ENCODE peak calls at places on chromosomes 16 and 17, in seven cellular contexts. M is suprapubic skin; F is HFF-Myc; A is GM04504; J is A549; X is activated CD4-positive, alpha-beta T cell treated with anti-CD3 and anti-CD28 coated beads, Interleukin-2, amount 10 ng/mL, durations not matched to agents 7 days and 5 days; D is SK-MEL-5. W is an unnamed sample.

GRCh38 chr17:72852267-72852945 is 240.1 kb downstream of the SLC39A11 start:
- DNase-seq in A (no peak), J (peak), M (no peak), X (no peak), D (no peak), F (no peak), W (no peak)

GRCh38 chr16:82653550-82654511 is 27.1 kb downstream of the CDH13 start:
- DNase-seq in F (peak), A (peak), J (peak), D (peak), X (peak), M (no peak), W (peak)

GRCh38 chr16:86241681-86242080 is 268.6 kb upstream of the FOXF1 start:
- DNase-seq in X (no peak), F (no peak), D (no peak), A (no peak), J (no peak), M (peak), W (no peak)

GRCh38 chr17:17935321-17936271 is 36.6 kb downstream of the TOM1L2 start:
- DNase-seq in X (no peak), D (no peak), M (no peak), F (no peak), A (peak), J (peak), W (peak)

GRCh38 chr16:71520550-71520949 is 5.7 kb upstream of the CHST4 start:
- DNase-seq in A (no peak), D (no peak), M (no peak), X (no peak), J (no peak), F (no peak), W (no peak)

GRCh38 chr17:59506907-59507726 is 58.3 kb upstream of the DHX40 start:
- DNase-seq in M (no peak), A (peak), X (no peak), D (peak), J (no peak), F (no peak), W (peak)

GRCh38 chr16:31107465-31107867 is 720 bp upstream of the BCKDK start:
- DNase-seq in A (no peak), J (no peak), X (no peak), M (no peak), F (no peak), D (no peak), W (no peak)

GRCh38 chr17:80261159-80261894 is 675 bp downstream of the RNF213 start:
- DNase-seq in F (peak), D (peak), J (peak), X (peak), A (peak), M (no peak), W (peak)

GRCh38 chr16:83574388-83574787 is 233.4 kb upstream of the HSBP1 start:
- DNase-seq in D (no peak), A (peak), M (no peak), X (no peak), F (no peak), J (no peak), W (no peak)

GRCh38 chr17:44502598-44503079 is 567 bp downstream of the GPATCH8 start:
- DNase-seq in X (no peak), D (peak), M (peak), F (no peak), A (no peak), J (peak), W (no peak)

GRCh38 chr16:502179-502943 is 25.2 kb upstream of the CAPN15 start:
- DNase-seq in D (no peak), J (no peak), X (no peak), F (no peak), A (no peak), M (no peak), W (no peak)

GRCh38 chr17:29051194-29051593 is 8.3 kb downstream of the PIPOX start:
- DNase-seq in D (no peak), A (no peak), X (no peak), J (no peak), M (no peak), F (no peak), W (no peak)

GRCh38 chr16:2026461-2027023 is at the start of gene NHERF2:
- DNase-seq in X (no peak), M (no peak), A (no peak), J (no peak), F (no peak), D (peak), W (no peak)

GRCh38 chr16:72689851-72690250 is 358.1 kb downstream of the ZFHX3 start:
- DNase-seq in D (no peak), F (no peak), J (no peak), M (no peak), A (no peak), X (no peak), W (no peak)

GRCh38 chr17:50414808-50415207 is 11.2 kb upstream of the ACSF2 start:
- DNase-seq in X (no peak), D (no peak), M (no peak), F (no peak), A (no peak), J (no peak), W (no peak)

GRCh38 chr17:5785867-5786509 is 201.7 kb upstream of the NLRP1 start:
- DNase-seq in A (peak), F (no peak), J (no peak), M (no peak), X (no peak), D (no peak), W (no peak)

GRCh38 chr17:9237053-9237410 is 215.7 kb downstream of the NTN1 start:
- DNase-seq in F (no peak), X (no peak), D (no peak), M (no peak), J (no peak), A (no peak), W (no peak)

GRCh38 chr17:65389426-65389825 is 172.0 kb downstream of the AXIN2 start:
- DNase-seq in F (peak), J (no peak), A (peak), X (no peak), D (no peak), M (no peak), W (no peak)

GRCh38 chr17:59763861-59764260 is 56.4 kb downstream of the VMP1 start:
- DNase-seq in M (no peak), X (no peak), F (no peak), A (no peak), D (no peak), J (peak), W (no peak)

GRCh38 chr17:50445730-50446305 is 19.8 kb downstream of the ACSF2 start:
- DNase-seq in X (no peak), D (no peak), F (no peak), M (no peak), A (no peak), J (no peak), W (no peak)

GRCh38 chr16:57061084-57061905 is 31.1 kb upstream of the CPNE2 start:
- DNase-seq in M (peak), F (peak), A (peak), D (peak), X (no peak), J (no peak), W (peak)

GRCh38 chr16:84603115-84603816 is 14.6 kb downstream of the COTL1 start:
- DNase-seq in M (peak), J (peak), A (peak), F (peak), D (peak), X (no peak), W (no peak)

GRCh38 chr17:29844339-29845048 is 85.5 kb downstream of the SSH2 start:
- DNase-seq in D (peak), A (no peak), M (no peak), F (no peak), J (no peak), X (no peak), W (no peak)

GRCh38 chr17:79991924-79992656 is 43.6 kb downstream of the TBC1D16 start:
- DNase-seq in D (peak), A (no peak), M (no peak), J (peak), X (no peak), F (no peak), W (no peak)

GRCh38 chr16:86934581-86935322 is 356.4 kb downstream of the FOXL1 start:
- DNase-seq in A (no peak), D (no peak), F (no peak), M (no peak), J (no peak), X (no peak), W (no peak)

GRCh38 chr16:50099957-50100648 is 34.3 kb downstream of the HEATR3 start:
- DNase-seq in F (no peak), A (no peak), D (peak), J (no peak), X (no peak), M (no peak), W (peak)

GRCh38 chr17:7839199-7839889 is 5.3 kb downstream of the KDM6B start:
- DNase-seq in M (no peak), X (no peak), A (no peak), F (no peak), J (no peak), D (no peak), W (no peak)

GRCh38 chr16:17606460-17606859 is 135.7 kb upstream of the XYLT1 start:
- DNase-seq in M (no peak), D (no peak), J (no peak), A (no peak), F (no peak), X (no peak), W (no peak)

GRCh38 chr17:17235212-17236174 is 1.5 kb downstream of the FLCN start:
- DNase-seq in D (no peak), M (no peak), A (peak), X (no peak), J (no peak), F (no peak), W (no peak)

GRCh38 chr17:145671-146541 is 8.5 kb downstream of the SCGB1C2 start:
- DNase-seq in F (no peak), X (peak), D (no peak), J (no peak), A (no peak), M (peak), W (no peak)

GRCh38 chr17:1008008-1008761 is 11.3 kb downstream of the TIMM22 start:
- DNase-seq in J (no peak), F (no peak), X (no peak), D (no peak), A (no peak), M (no peak), W (no peak)

GRCh38 chr17:65557349-65558310 is 3.8 kb downstream of the AXIN2 start:
- DNase-seq in A (no peak), D (no peak), M (no peak), X (peak), F (peak), J (peak), W (no peak)

GRCh38 chr17:16027708-16028584 is 28.3 kb downstream of the TTC19 start:
- DNase-seq in M (no peak), D (peak), A (peak), J (peak), F (peak), X (peak), W (peak)

GRCh38 chr16:84198401-84198800 is 7.4 kb downstream of the ADAD2 start:
- DNase-seq in M (no peak), J (no peak), D (no peak), A (no peak), X (no peak), F (no peak), W (no peak)

GRCh38 chr16:74951676-74952075 is 33.2 kb downstream of the WDR59 start:
- DNase-seq in M (no peak), A (no peak), X (no peak), F (no peak), D (no peak), J (no peak), W (no peak)

GRCh38 chr17:42548070-42548837 is 4.5 kb upstream of the HSD17B1 start:
- DNase-seq in M (no peak), X (peak), F (no peak), J (peak), A (no peak), D (no peak), W (no peak)